ENCODE peak calls at places on chromosomes 6 and 20, in eight cellular contexts. L is hippocampal formation; R is NCI-H1436; Z is stimulated activated CD8-positive, alpha-beta memory T cell treated with anti-CD3 and anti-CD28 coated beads, Interleukin-7, amount 100 ng/mL, for 24 hours; C is mesothelial cell of epicardium; D is DMS 273 treated with DMSO at 0.1 percent for 48 hours; T is SK-MEL-5; B is frontal cortex. G is an unnamed sample.

GRCh38 chr6:56387621-56388413 is 140.4 kb upstream of the COL21A1 start:
- DNase-seq in L (no peak), R (no peak), Z (no peak), C (no peak), D (no peak), T (no peak), B (no peak), G (no peak)

GRCh38 chr6:46325561-46326525 is 155.1 kb upstream of the ENPP5 start:
- DNase-seq in L (peak; percentile 67), R (peak; percentile 90), Z (no peak), C (no peak), D (no peak), T (no peak), B (peak; percentile 35), G (peak; percentile 78)

GRCh38 chr6:11296449-11297375 is 64.2 kb upstream of the NEDD9 start:
- DNase-seq in L (no peak), R (no peak), Z (no peak), C (no peak), D (no peak), T (no peak), B (no peak), G (no peak)

GRCh38 chr6:24313477-24314141 is 44.2 kb downstream of the DCDC2 start:
- DNase-seq in L (no peak), R (no peak), Z (no peak), C (no peak), D (no peak), T (no peak), B (no peak), G (peak; percentile 43)

GRCh38 chr6:90610291-90610670 is 23.4 kb upstream of the MAP3K7 start:
- DNase-seq in L (no peak), R (no peak), Z (no peak), C (no peak), D (no peak), T (no peak), B (peak; percentile 24), G (no peak)

GRCh38 chr6:126017668-126018067 is 31.3 kb downstream of the TRMT11 start:
- DNase-seq in L (no peak), R (no peak), Z (no peak), C (no peak), D (no peak), T (no peak), B (no peak), G (no peak)

GRCh38 chr20:53040678-53041674 is 68.8 kb downstream of the TSHZ2 start:
- DNase-seq in L (no peak), R (peak; percentile 88), Z (no peak), C (no peak), D (peak; percentile 48), T (no peak), B (no peak), G (no peak)

GRCh38 chr6:35299674-35300073 is 2.1 kb downstream of the DEF6 start:
- DNase-seq in L (no peak), R (no peak), Z (no peak), C (no peak), D (no peak), T (no peak), B (no peak), G (no peak)

G was measured in HCEC 1CT.